ENCODE peak calls at places on chromosomes 13 and 19, in six cellular contexts. N is heart left ventricle; L is CD8-positive, alpha-beta T cell; I is PC-3; K is endothelial cell of umbilical vein; E is adrenal gland. H is an unnamed sample. For H3K4me1, the result is how much of the 10 kb centered on the place peaks cover.

GRCh38 chr13:26425439-26426358 is 131.8 kb upstream of the WASF3 start:
- DNase-seq in I (peak), K (no peak), N (no peak), L (no peak), E (no peak), H (no peak)

GRCh38 chr13:62084728-62085127 is 669.1 kb upstream of the PCDH20 start:
- DNase-seq in K (no peak), E (no peak), N (no peak), L (no peak), I (no peak), H (no peak)

GRCh38 chr19:9362905-9363304 is at the start of gene ZNF177:
- DNase-seq in K (no peak), I (no peak), N (no peak), L (no peak), E (no peak), H (no peak)

GRCh38 chr13:74891610-74892009 is 590.4 kb downstream of the TBC1D4 start:
- DNase-seq in E (no peak), I (peak), K (peak), N (no peak), L (no peak), H (no peak)

GRCh38 chr13:23695711-23696512 is 125.7 kb downstream of the TNFRSF19 start:
- DNase-seq in L (peak), I (no peak), E (no peak), N (peak), K (no peak), H (no peak)

GRCh38 chr19:48993175-48994034 is at the start of the genes GYS1 and RUVBL2:
- DNase-seq in K (peak), E (peak), N (peak), I (peak), L (peak), H (peak)

GRCh38 chr19:1455002-1455335 is 5.0 kb downstream of the APC2 start:
- DNase-seq in K (peak), I (peak), N (no peak), E (no peak), L (no peak), H (no peak)

GRCh38 chr13:108920137-108920536 is 290.7 kb downstream of the MYO16 start:
- DNase-seq in K (no peak), I (no peak), L (no peak), N (no peak), E (no peak), H (no peak)

GRCh38 chr13:85204668-85205344 is 594.4 kb downstream of the SLITRK6 start:
- DNase-seq in K (no peak), E (no peak), L (no peak), I (no peak), N (no peak), H (no peak)

GRCh38 chr13:27868639-27869435 is 51.0 kb upstream of the PDX1 start:
- DNase-seq in E (no peak), N (no peak), K (peak), L (no peak), I (peak), H (no peak)

GRCh38 chr13:46386996-46387851 is at the start of gene RUBCNL:
- DNase-seq in K (no peak), I (peak), L (peak), N (peak), E (peak), H (peak)

GRCh38 chr19:29858000-29858596 is 46.3 kb downstream of the CCNE1 start:
- DNase-seq in N (no peak), L (peak), I (peak), K (no peak), E (peak), H (peak)

GRCh38 chr13:72788831-72789230 is 6.9 kb downstream of the PIBF1 start:
- DNase-seq in L (no peak), I (no peak), N (no peak), E (no peak), K (no peak), H (no peak)

GRCh38 chr13:33927315-33927714 is 109.4 kb downstream of the RFC3 start:
- DNase-seq in L (no peak), E (peak), I (peak), K (no peak), N (no peak), H (no peak)

DNA sequence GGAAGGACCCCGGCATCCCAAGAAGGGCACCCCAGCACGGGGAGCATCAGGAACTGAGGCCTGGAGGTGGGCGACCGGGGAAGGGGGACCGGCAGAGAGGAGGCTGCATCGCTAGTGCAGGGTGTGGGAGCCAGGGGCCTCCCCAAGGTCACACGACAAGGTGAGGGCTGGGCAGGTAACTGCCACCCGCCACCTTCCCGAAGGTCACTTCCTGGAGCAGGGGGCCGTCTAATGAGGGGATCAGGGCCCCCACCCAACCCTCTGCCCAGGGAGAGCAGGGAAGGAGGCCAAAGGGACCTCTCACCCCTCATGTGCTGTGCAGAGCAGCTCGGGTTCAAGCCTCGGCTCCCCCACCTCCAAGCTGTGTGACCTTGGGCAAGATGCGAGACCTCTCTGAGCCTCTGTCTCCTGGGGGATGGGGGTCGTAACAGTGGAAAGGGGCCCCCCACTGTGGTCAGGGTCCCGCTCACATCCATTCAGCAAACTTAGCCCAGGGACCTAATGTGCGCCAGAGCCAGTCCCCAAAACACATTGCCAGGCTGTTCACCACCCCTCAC is 6.0 kb downstream of the ZBTB7A start:
- DNase-seq in E (no peak), K (no peak), L (no peak), I (no peak), N (peak), H (no peak)
- H3K4me1 ChIP-seq in E (half or more), K (under half), L (half or more), I (under half), N (half or more), H (under half)

DNA sequence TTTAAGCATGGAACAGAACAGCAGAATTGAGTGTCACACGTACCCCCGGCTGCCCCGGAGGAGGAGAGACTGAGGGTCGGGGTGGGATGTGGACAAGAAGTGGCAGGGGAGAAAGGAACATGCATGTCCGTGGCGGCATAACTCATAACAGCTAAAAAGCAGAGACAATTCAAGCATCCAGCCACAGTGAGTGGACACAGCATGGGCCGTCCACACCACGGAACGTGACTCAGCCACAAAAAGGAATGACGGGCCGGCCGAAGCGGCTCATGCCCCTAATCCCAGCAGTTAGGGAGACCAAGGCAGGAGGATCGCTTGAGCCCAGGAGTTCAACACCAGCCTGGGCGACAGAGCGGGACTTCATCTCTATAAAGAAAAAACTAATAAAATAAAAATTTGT is 7.6 kb downstream of the DOHH start:
- DNase-seq in E (no peak), K (no peak), I (no peak), N (no peak), L (no peak), H (no peak)
- TF ChIP-seq CTCF in E (no peak), K (no peak), I (no peak), N (no peak), L (no peak), H (no peak)

GRCh38 chr13:110298566-110299321 is 8.2 kb downstream of the COL4A1 start:
- DNase-seq in L (no peak), E (peak), N (peak), I (no peak), K (peak), H (no peak)

GRCh38 chr13:110297011-110297410 is 9.9 kb downstream of the COL4A1 start:
- DNase-seq in E (no peak), I (no peak), L (no peak), K (no peak), N (peak), H (no peak)

GRCh38 chr13:110297771-110298170 is 9.2 kb downstream of the COL4A1 start:
- DNase-seq in I (no peak), L (no peak), K (no peak), N (no peak), E (no peak), H (no peak)

GRCh38 chr13:110300090-110300815 is 6.7 kb downstream of the COL4A1 start:
- DNase-seq in I (no peak), K (no peak), N (no peak), L (no peak), E (no peak), H (no peak)

DNA sequence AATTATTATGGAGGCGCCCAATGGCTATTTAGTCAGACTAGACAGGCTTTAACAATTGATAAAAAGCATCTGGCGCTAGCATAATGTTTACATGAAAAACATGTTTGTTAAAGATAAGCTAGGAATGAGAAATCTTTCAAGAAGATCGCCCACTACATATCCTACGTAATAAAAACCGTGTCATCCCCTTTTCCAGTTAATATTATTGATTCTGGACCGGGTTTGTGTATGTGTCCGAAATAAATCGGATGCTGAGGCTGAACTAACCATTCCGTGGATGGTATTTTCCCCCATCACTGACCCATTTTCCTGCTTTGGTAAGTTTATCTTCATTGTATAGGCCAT is 8.8 kb downstream of the COL4A1 start:
- DNase-seq in N (no peak), E (no peak), K (no peak), I (no peak), L (no peak), H (no peak)
- H3K4me3 ChIP-seq in N (peak), E (no peak), K (no peak), I (no peak), L (no peak), H (no peak)

DNA sequence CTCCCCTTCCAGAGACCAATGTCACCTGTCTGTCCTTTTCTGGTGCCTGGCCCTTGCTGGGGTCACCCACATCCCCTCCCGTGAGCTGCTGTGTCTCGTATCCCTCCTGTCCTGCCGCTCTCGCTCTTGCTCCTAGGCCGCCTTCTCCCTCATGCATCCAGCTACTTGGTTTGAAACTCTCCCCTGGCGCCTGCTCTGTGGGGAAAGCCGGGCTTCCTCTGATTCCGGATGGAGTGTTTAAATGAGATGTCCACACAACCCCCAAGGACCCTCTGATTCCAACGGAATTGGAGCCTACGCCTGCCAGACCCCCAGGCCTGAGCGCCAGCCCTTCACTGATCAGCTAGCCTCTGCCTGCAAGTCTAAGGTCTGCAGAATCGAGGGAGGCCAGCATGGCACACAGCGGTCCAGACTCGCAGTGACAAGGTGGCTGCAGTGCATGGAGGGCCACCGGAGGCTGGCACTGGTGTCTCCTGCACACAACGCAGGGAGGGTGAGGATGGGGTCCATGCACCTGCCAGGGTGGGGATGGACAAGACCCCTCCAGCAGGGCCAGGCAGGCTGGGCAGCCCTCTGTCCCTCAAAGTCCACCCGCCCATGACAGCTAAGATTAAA is 47.2 kb downstream of the RFX2 start:
- DNase-seq in E (no peak), L (no peak), I (no peak), K (no peak), N (no peak), H (no peak)
- H3K4me1 ChIP-seq in E (under half), L (under half), I (half or more), K (half or more), N (under half), H (under half)